ENCODE peak calls at places on chromosome 3, in eight cellular contexts. One of them, this sample, is unnamed.

GRCh38 chr3:42557849-42558248 is 23.9 kb downstream of the SEC22C start:
- DNase-seq in cardiac fibroblast: no peak
- DNase-seq in bronchial epithelial cell: no peak
- DNase-seq in OCI-LY7: peak
- DNase-seq in neural progenitor cell: no peak
- DNase-seq in IMR-90: no peak
- DNase-seq in cardiac muscle cell: no peak
- DNase-seq in body of pancreas: no peak
- DNase-seq in this sample: no peak

GRCh38 chr3:49017646-49017977 is 768 bp downstream of the DALRD3 start:
- DNase-seq in IMR-90: no peak
- DNase-seq in bronchial epithelial cell: no peak
- DNase-seq in neural progenitor cell: no peak
- DNase-seq in cardiac fibroblast: no peak
- DNase-seq in cardiac muscle cell: no peak
- DNase-seq in body of pancreas: no peak
- DNase-seq in OCI-LY7: no peak
- DNase-seq in this sample: no peak

GRCh38 chr3:196197524-196197923 is 13.7 kb downstream of the ZDHHC19 start:
- DNase-seq in cardiac muscle cell: no peak
- DNase-seq in bronchial epithelial cell: no peak
- DNase-seq in cardiac fibroblast: no peak
- DNase-seq in IMR-90: no peak
- DNase-seq in OCI-LY7: no peak
- DNase-seq in neural progenitor cell: no peak
- DNase-seq in body of pancreas: no peak
- DNase-seq in this sample: no peak

GRCh38 chr3:159814161-159814560 is 174.5 kb upstream of the IL12A start:
- DNase-seq in bronchial epithelial cell: peak
- DNase-seq in cardiac muscle cell: no peak
- DNase-seq in cardiac fibroblast: peak
- DNase-seq in body of pancreas: no peak
- DNase-seq in OCI-LY7: peak
- DNase-seq in neural progenitor cell: no peak
- DNase-seq in IMR-90: peak
- DNase-seq in this sample: no peak

GRCh38 chr3:127457746-127458145 is 132.8 kb downstream of the TPRA1 start:
- DNase-seq in neural progenitor cell: no peak
- DNase-seq in IMR-90: no peak
- DNase-seq in cardiac muscle cell: no peak
- DNase-seq in body of pancreas: no peak
- DNase-seq in OCI-LY7: no peak
- DNase-seq in bronchial epithelial cell: no peak
- DNase-seq in cardiac fibroblast: no peak
- DNase-seq in this sample: no peak

GRCh38 chr3:42827023-42827422 is 17.8 kb downstream of the ACKR2 start:
- DNase-seq in cardiac fibroblast: no peak
- DNase-seq in body of pancreas: no peak
- DNase-seq in bronchial epithelial cell: peak
- DNase-seq in cardiac muscle cell: no peak
- DNase-seq in IMR-90: no peak
- DNase-seq in OCI-LY7: no peak
- DNase-seq in neural progenitor cell: no peak
- DNase-seq in this sample: no peak

GRCh38 chr3:861721-862120 is 231.1 kb upstream of the CNTN6 start:
- DNase-seq in IMR-90: no peak
- DNase-seq in body of pancreas: no peak
- DNase-seq in cardiac muscle cell: no peak
- DNase-seq in neural progenitor cell: no peak
- DNase-seq in OCI-LY7: no peak
- DNase-seq in cardiac fibroblast: no peak
- DNase-seq in bronchial epithelial cell: no peak
- DNase-seq in this sample: no peak

GRCh38 chr3:62686486-62686885 is 188.7 kb downstream of the CADPS start:
- DNase-seq in OCI-LY7: no peak
- DNase-seq in body of pancreas: no peak
- DNase-seq in IMR-90: no peak
- DNase-seq in neural progenitor cell: no peak
- DNase-seq in bronchial epithelial cell: peak
- DNase-seq in cardiac muscle cell: peak
- DNase-seq in cardiac fibroblast: peak
- DNase-seq in this sample: no peak

GRCh38 chr3:19937459-19938362 is 3.7 kb upstream of the EFHB start:
- DNase-seq in IMR-90: peak
- DNase-seq in OCI-LY7: no peak
- DNase-seq in body of pancreas: no peak
- DNase-seq in bronchial epithelial cell: peak
- DNase-seq in cardiac fibroblast: peak
- DNase-seq in cardiac muscle cell: peak
- DNase-seq in neural progenitor cell: no peak
- DNase-seq in this sample: no peak

GRCh38 chr3:159792070-159792469 is 196.6 kb upstream of the IL12A start:
- DNase-seq in bronchial epithelial cell: no peak
- DNase-seq in body of pancreas: no peak
- DNase-seq in IMR-90: no peak
- DNase-seq in neural progenitor cell: no peak
- DNase-seq in cardiac muscle cell: no peak
- DNase-seq in OCI-LY7: no peak
- DNase-seq in cardiac fibroblast: no peak
- DNase-seq in this sample: no peak

GRCh38 chr3:171514466-171514865 is 54.3 kb upstream of the TNIK start:
- DNase-seq in IMR-90: no peak
- DNase-seq in bronchial epithelial cell: no peak
- DNase-seq in body of pancreas: no peak
- DNase-seq in cardiac fibroblast: peak
- DNase-seq in cardiac muscle cell: no peak
- DNase-seq in neural progenitor cell: no peak
- DNase-seq in OCI-LY7: no peak
- DNase-seq in this sample: no peak
- TF ChIP-seq CTCF in IMR-90: peak
- TF ChIP-seq CTCF in bronchial epithelial cell: no peak
- TF ChIP-seq CTCF in body of pancreas: no peak
- TF ChIP-seq CTCF in cardiac fibroblast: peak
- TF ChIP-seq CTCF in cardiac muscle cell: peak
- TF ChIP-seq CTCF in neural progenitor cell: no peak
- TF ChIP-seq CTCF in OCI-LY7: peak
- TF ChIP-seq CTCF in this sample: no peak

GRCh38 chr3:122325769-122326168 is 721 bp downstream of the CSTA start:
- DNase-seq in IMR-90: no peak
- DNase-seq in neural progenitor cell: no peak
- DNase-seq in OCI-LY7: no peak
- DNase-seq in cardiac fibroblast: no peak
- DNase-seq in cardiac muscle cell: no peak
- DNase-seq in bronchial epithelial cell: no peak
- DNase-seq in body of pancreas: no peak
- DNase-seq in this sample: no peak

GRCh38 chr3:122322095-122323075 is 2.7 kb upstream of the CSTA start:
- DNase-seq in cardiac muscle cell: no peak
- DNase-seq in OCI-LY7: no peak
- DNase-seq in neural progenitor cell: no peak
- DNase-seq in body of pancreas: no peak
- DNase-seq in IMR-90: no peak
- DNase-seq in cardiac fibroblast: no peak
- DNase-seq in bronchial epithelial cell: no peak
- DNase-seq in this sample: no peak

DNA sequence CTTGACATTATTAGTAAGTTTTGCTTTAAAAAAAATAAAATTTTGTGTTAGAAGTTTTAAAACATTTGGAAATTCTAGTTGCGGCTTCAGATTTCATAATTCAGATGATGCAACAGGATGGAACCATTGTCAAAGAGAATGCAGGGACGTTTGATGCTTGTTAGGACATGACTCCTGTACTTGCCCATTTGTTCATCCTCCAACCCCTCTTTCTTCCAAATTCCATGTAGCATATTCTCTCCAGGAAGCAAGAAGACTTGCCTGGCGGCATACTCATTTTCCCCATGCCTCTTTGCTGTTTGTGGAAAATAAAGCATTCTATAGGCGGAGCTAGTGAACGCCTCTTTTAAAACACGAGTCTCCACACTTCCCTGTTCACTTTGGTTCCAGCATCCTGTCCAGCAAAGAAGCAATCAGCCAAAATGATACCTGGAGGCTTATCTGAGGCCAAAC is at the start of gene CSTA:
- DNase-seq in bronchial epithelial cell: peak
- DNase-seq in cardiac fibroblast: peak
- DNase-seq in cardiac muscle cell: peak
- DNase-seq in neural progenitor cell: no peak
- DNase-seq in body of pancreas: no peak
- DNase-seq in IMR-90: no peak
- DNase-seq in OCI-LY7: no peak
- DNase-seq in this sample: no peak
- H3K4me3 ChIP-seq in bronchial epithelial cell: peak
- H3K4me3 ChIP-seq in cardiac fibroblast: no peak
- H3K4me3 ChIP-seq in cardiac muscle cell: no peak
- H3K4me3 ChIP-seq in neural progenitor cell: no peak
- H3K4me3 ChIP-seq in body of pancreas: no peak
- H3K4me3 ChIP-seq in IMR-90: no peak
- H3K4me3 ChIP-seq in OCI-LY7: no peak
- H3K4me3 ChIP-seq in this sample: no peak

DNA sequence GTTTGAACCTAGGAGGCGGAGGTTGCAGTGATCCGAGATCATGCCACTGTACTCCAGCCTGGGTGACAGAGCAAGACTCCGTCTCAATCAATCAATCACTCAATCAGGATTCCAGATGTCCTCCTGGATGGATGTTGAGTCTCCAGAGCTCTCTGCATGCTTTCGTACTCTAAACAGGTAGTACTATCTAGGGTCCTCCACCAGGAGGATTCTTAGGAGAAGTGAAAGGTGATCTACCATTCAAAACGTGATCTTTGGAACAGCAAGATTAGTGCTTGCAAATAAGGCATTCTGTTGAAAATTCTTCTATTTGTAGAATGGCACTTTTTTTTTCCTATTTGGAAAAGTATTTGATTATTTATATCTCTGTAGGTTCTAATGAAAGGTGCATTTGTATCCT is 34.3 kb downstream of the CNOT10 start:
- DNase-seq in IMR-90: no peak
- DNase-seq in OCI-LY7: no peak
- DNase-seq in cardiac fibroblast: no peak
- DNase-seq in neural progenitor cell: no peak
- DNase-seq in cardiac muscle cell: no peak
- DNase-seq in bronchial epithelial cell: no peak
- DNase-seq in body of pancreas: no peak
- DNase-seq in this sample: no peak
- TF ChIP-seq CTCF in IMR-90: no peak
- TF ChIP-seq CTCF in OCI-LY7: no peak
- TF ChIP-seq CTCF in cardiac fibroblast: no peak
- TF ChIP-seq CTCF in neural progenitor cell: no peak
- TF ChIP-seq CTCF in cardiac muscle cell: no peak
- TF ChIP-seq CTCF in bronchial epithelial cell: no peak
- TF ChIP-seq CTCF in body of pancreas: no peak
- TF ChIP-seq CTCF in this sample: no peak

GRCh38 chr3:141663993-141664392 is 74.1 kb upstream of the RNF7 start:
- DNase-seq in IMR-90: peak
- DNase-seq in neural progenitor cell: peak
- DNase-seq in body of pancreas: no peak
- DNase-seq in cardiac muscle cell: peak
- DNase-seq in cardiac fibroblast: peak
- DNase-seq in OCI-LY7: no peak
- DNase-seq in bronchial epithelial cell: peak
- DNase-seq in this sample: peak

GRCh38 chr3:141661229-141662196 is 76.6 kb upstream of the RNF7 start:
- DNase-seq in body of pancreas: no peak
- DNase-seq in bronchial epithelial cell: no peak
- DNase-seq in cardiac fibroblast: no peak
- DNase-seq in neural progenitor cell: no peak
- DNase-seq in OCI-LY7: no peak
- DNase-seq in cardiac muscle cell: no peak
- DNase-seq in IMR-90: no peak
- DNase-seq in this sample: no peak

GRCh38 chr3:141656771-141657170 is 81.3 kb upstream of the RNF7 start:
- DNase-seq in neural progenitor cell: no peak
- DNase-seq in bronchial epithelial cell: peak
- DNase-seq in cardiac fibroblast: peak
- DNase-seq in OCI-LY7: no peak
- DNase-seq in body of pancreas: no peak
- DNase-seq in IMR-90: peak
- DNase-seq in cardiac muscle cell: peak
- DNase-seq in this sample: no peak

GRCh38 chr3:141659821-141660597 is 78.1 kb upstream of the RNF7 start:
- DNase-seq in body of pancreas: peak
- DNase-seq in OCI-LY7: no peak
- DNase-seq in cardiac fibroblast: peak
- DNase-seq in neural progenitor cell: peak
- DNase-seq in cardiac muscle cell: peak
- DNase-seq in IMR-90: peak
- DNase-seq in bronchial epithelial cell: no peak
- DNase-seq in this sample: peak

GRCh38 chr3:141660598-141660947 is 77.5 kb upstream of the RNF7 start:
- DNase-seq in cardiac muscle cell: no peak
- DNase-seq in bronchial epithelial cell: no peak
- DNase-seq in body of pancreas: no peak
- DNase-seq in OCI-LY7: no peak
- DNase-seq in IMR-90: peak
- DNase-seq in neural progenitor cell: no peak
- DNase-seq in cardiac fibroblast: peak
- DNase-seq in this sample: no peak
- H3K4me3 ChIP-seq in cardiac muscle cell: peak
- H3K4me3 ChIP-seq in bronchial epithelial cell: peak
- H3K4me3 ChIP-seq in body of pancreas: peak
- H3K4me3 ChIP-seq in OCI-LY7: no peak
- H3K4me3 ChIP-seq in IMR-90: peak
- H3K4me3 ChIP-seq in neural progenitor cell: peak
- H3K4me3 ChIP-seq in cardiac fibroblast: peak
- H3K4me3 ChIP-seq in this sample: peak

GRCh38 chr3:152646004-152646403 is 188.9 kb upstream of the P2RY1 start:
- DNase-seq in cardiac fibroblast: no peak
- DNase-seq in body of pancreas: no peak
- DNase-seq in bronchial epithelial cell: no peak
- DNase-seq in IMR-90: no peak
- DNase-seq in cardiac muscle cell: no peak
- DNase-seq in OCI-LY7: no peak
- DNase-seq in neural progenitor cell: no peak
- DNase-seq in this sample: no peak
- TF ChIP-seq CTCF in cardiac fibroblast: no peak
- TF ChIP-seq CTCF in body of pancreas: no peak
- TF ChIP-seq CTCF in bronchial epithelial cell: no peak
- TF ChIP-seq CTCF in IMR-90: no peak
- TF ChIP-seq CTCF in cardiac muscle cell: no peak
- TF ChIP-seq CTCF in OCI-LY7: no peak
- TF ChIP-seq CTCF in neural progenitor cell: no peak
- TF ChIP-seq CTCF in this sample: no peak

GRCh38 chr3:197302033-197302432 is 3.6 kb upstream of the DLG1 start:
- DNase-seq in cardiac fibroblast: no peak
- DNase-seq in OCI-LY7: no peak
- DNase-seq in body of pancreas: no peak
- DNase-seq in bronchial epithelial cell: no peak
- DNase-seq in cardiac muscle cell: no peak
- DNase-seq in neural progenitor cell: no peak
- DNase-seq in IMR-90: no peak
- DNase-seq in this sample: no peak
- H3K4me3 ChIP-seq in cardiac fibroblast: no peak
- H3K4me3 ChIP-seq in OCI-LY7: no peak
- H3K4me3 ChIP-seq in body of pancreas: no peak
- H3K4me3 ChIP-seq in bronchial epithelial cell: no peak
- H3K4me3 ChIP-seq in cardiac muscle cell: no peak
- H3K4me3 ChIP-seq in neural progenitor cell: no peak
- H3K4me3 ChIP-seq in IMR-90: no peak
- H3K4me3 ChIP-seq in this sample: no peak

DNA sequence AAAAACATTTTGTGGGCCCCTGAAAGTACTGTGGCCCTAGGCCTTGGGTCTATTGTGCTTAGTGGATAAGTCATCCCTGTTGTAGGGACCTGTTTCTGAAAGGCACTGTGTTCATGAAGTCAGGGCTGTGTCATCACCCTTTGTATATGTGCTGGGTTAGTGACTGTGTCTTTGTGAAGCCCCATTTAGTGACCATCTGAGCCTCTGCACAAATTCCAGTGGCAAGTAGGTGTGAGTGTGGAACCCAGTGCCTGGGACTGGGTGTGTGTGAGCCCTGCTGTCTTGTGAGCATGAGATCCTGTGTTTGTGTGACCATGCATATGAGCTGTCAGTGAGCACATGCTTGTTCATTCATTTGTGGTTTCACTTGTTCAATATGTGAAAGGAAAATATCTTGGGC is 1.2 kb upstream of the HYAL1 start:
- DNase-seq in bronchial epithelial cell: peak
- DNase-seq in OCI-LY7: no peak
- DNase-seq in cardiac fibroblast: no peak
- DNase-seq in neural progenitor cell: peak
- DNase-seq in cardiac muscle cell: no peak
- DNase-seq in body of pancreas: no peak
- DNase-seq in IMR-90: peak
- DNase-seq in this sample: no peak
- TF ChIP-seq CTCF in bronchial epithelial cell: no peak
- TF ChIP-seq CTCF in OCI-LY7: no peak
- TF ChIP-seq CTCF in cardiac fibroblast: no peak
- TF ChIP-seq CTCF in neural progenitor cell: no peak
- TF ChIP-seq CTCF in cardiac muscle cell: no peak
- TF ChIP-seq CTCF in body of pancreas: no peak
- TF ChIP-seq CTCF in IMR-90: no peak
- TF ChIP-seq CTCF in this sample: no peak

This sample was measured in thyroid gland.